ENCODE peak calls at places on chromosomes 2 and 18, in five cellular contexts. Z, R, A, S and K are unnamed samples.

GRCh38 chr2:128630974-128631697 is 312.5 kb upstream of the HS6ST1 start:
- DNase-seq in Z (no peak), R (no peak), A (no peak), S (no peak), K (no peak)

GRCh38 chr2:200148366-200148765 is 158.1 kb upstream of the SPATS2L start:
- DNase-seq in Z (no peak), R (no peak), A (no peak), S (no peak), K (no peak)

GRCh38 chr18:60120231-60120630 is 220.4 kb downstream of the PMAIP1 start:
- DNase-seq in Z (no peak), R (no peak), A (no peak), S (no peak), K (no peak)

GRCh38 chr2:118672571-118673158 is 174.8 kb downstream of the EN1 start:
- DNase-seq in Z (no peak), R (no peak), A (no peak), S (peak; percentile 13), K (peak; percentile 21)

GRCh38 chr2:86147793-86148192 is 41.8 kb downstream of the PTCD3 start:
- DNase-seq in Z (no peak), R (no peak), A (no peak), S (no peak), K (peak; percentile 9)

GRCh38 chr2:48433682-48434081 is 96.3 kb upstream of the STON1 start:
- DNase-seq in Z (no peak), R (no peak), A (no peak), S (peak; percentile 23), K (peak; percentile 41)

GRCh38 chr18:47779381-47779780 is 151.1 kb downstream of the SMAD2 start:
- DNase-seq in Z (peak; percentile 19), R (no peak), A (no peak), S (no peak), K (no peak)

GRCh38 chr2:124024491-124025348 is at the start of gene CNTNAP5:
- DNase-seq in Z (peak; percentile 15), R (no peak), A (no peak), S (peak; percentile 57), K (peak; percentile 17)

GRCh38 chr2:86194751-86195054 is 559 bp downstream of the IMMT start:
- DNase-seq in Z (no peak), R (peak; percentile 90), A (peak; percentile 96), S (no peak), K (no peak)

GRCh38 chr2:68237976-68238580 is 14.3 kb downstream of the PPP3R1 start:
- DNase-seq in Z (no peak), R (no peak), A (peak; percentile 29), S (peak; percentile 25), K (no peak)

GRCh38 chr2:2846379-2847130 is 515.5 kb upstream of the MYT1L start:
- DNase-seq in Z (peak; percentile 5), R (peak; percentile 45), A (no peak), S (no peak), K (no peak)

GRCh38 chr2:47521666-47522285 is 118.8 kb downstream of the MSH2 start:
- DNase-seq in Z (no peak), R (no peak), A (no peak), S (no peak), K (no peak)

GRCh38 chr2:204842731-204843490 is 297.6 kb downstream of the PARD3B start:
- DNase-seq in Z (peak; percentile 55), R (no peak), A (peak; percentile 92), S (peak; percentile 97), K (peak; percentile 92)

GRCh38 chr2:220469201-220469600 is 841.8 kb downstream of the SLC4A3 start:
- DNase-seq in Z (no peak), R (no peak), A (no peak), S (peak; percentile 52), K (peak; percentile 72)

GRCh38 chr2:235493775-235494715 is at the start of gene AGAP1:
- DNase-seq in Z (peak; percentile 76), R (peak; percentile 46), A (peak; percentile 83), S (peak; percentile 92), K (peak; percentile 83)

GRCh38 chr2:217816396-217816869 is 186.4 kb downstream of the TNS1 start:
- DNase-seq in Z (no peak), R (no peak), A (peak; percentile 96), S (no peak), K (peak; percentile 42)

GRCh38 chr18:75261430-75262223 is 51.0 kb downstream of the TSHZ1 start:
- DNase-seq in Z (no peak), R (no peak), A (no peak), S (no peak), K (no peak)

GRCh38 chr18:48589797-48590519 is 51.1 kb downstream of the CTIF start:
- DNase-seq in Z (no peak), R (no peak), A (no peak), S (peak; percentile 27), K (no peak)

GRCh38 chr2:229160984-229161383 is 110.1 kb downstream of the PID1 start:
- DNase-seq in Z (no peak), R (no peak), A (no peak), S (no peak), K (no peak)

GRCh38 chr2:89775885-89776284 is 1084.4 kb downstream of the RPIA start:
- DNase-seq in Z (no peak), R (no peak), A (no peak), S (no peak), K (no peak)

GRCh38 chr2:714005-714741 is 37.0 kb upstream of the TMEM18 start:
- DNase-seq in Z (peak; percentile 25), R (peak; percentile 46), A (peak; percentile 8), S (peak; percentile 66), K (peak; percentile 52)

GRCh38 chr2:110820128-110820527 is 87.8 kb downstream of the ACOXL start:
- DNase-seq in Z (no peak), R (no peak), A (no peak), S (no peak), K (no peak)

GRCh38 chr2:25159947-25160346 is 8.4 kb downstream of the POMC start:
- DNase-seq in Z (no peak), R (no peak), A (no peak), S (peak; percentile 16), K (no peak)

GRCh38 chr2:135694711-135695110 is 46.9 kb upstream of the UBXN4 start:
- DNase-seq in Z (peak; percentile 1), R (no peak), A (peak; percentile 69), S (peak; percentile 19), K (peak; percentile 25)

GRCh38 chr2:120741514-120742448 is 6.1 kb downstream of the GLI2 start:
- DNase-seq in Z (no peak), R (no peak), A (no peak), S (peak; percentile 65), K (no peak)

DNA sequence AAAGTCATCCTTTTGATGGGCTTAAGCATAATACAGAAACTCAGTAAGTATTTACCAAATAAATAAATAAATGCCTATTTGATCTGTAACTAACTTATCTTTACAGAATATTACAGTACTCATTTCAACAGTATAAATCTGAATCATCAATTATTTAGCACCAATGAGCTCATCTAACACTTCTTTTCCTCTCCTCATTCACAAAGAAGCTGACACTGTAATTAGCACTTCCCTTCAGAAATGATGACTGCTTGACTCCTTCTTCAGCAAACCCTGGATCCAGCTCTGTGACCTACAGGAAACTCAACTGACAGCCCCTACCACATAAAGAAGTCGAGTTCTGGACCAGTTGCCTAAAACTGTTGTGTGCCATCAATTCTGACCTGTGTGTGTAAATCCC is 68.9 kb downstream of the STK39 start:
- DNase-seq in Z (no peak), R (no peak), A (no peak), S (no peak), K (no peak)
- TF ChIP-seq EZH2 in Z (no peak), R (no peak), A (no peak), S (no peak), K (no peak)

GRCh38 chr2:104872866-104873688 is 19.2 kb downstream of the POU3F3 start:
- DNase-seq in Z (peak; percentile 46), R (peak; percentile 10), A (peak; percentile 49), S (peak; percentile 84), K (peak; percentile 76)
- TF ChIP-seq EZH2 in Z (no peak), R (no peak), A (peak; percentile 90), S (no peak), K (no peak)

GRCh38 chr2:165793161-165793778 is 777 bp downstream of the GALNT3 start:
- DNase-seq in Z (peak; percentile 85), R (peak; percentile 13), A (no peak), S (peak; percentile 27), K (no peak)

GRCh38 chr2:165795011-165795410 is 964 bp upstream of the GALNT3 start:
- DNase-seq in Z (peak; percentile 55), R (no peak), A (no peak), S (peak; percentile 22), K (peak; percentile 32)

GRCh38 chr2:165791811-165792454 is 2.1 kb downstream of the GALNT3 start:
- DNase-seq in Z (peak; percentile 65), R (no peak), A (no peak), S (peak; percentile 56), K (no peak)

GRCh38 chr2:165794520-165794882 is 454 bp upstream of the GALNT3 start:
- DNase-seq in Z (peak; percentile 87), R (peak; percentile 6), A (no peak), S (peak; percentile 74), K (peak; percentile 36)

DNA sequence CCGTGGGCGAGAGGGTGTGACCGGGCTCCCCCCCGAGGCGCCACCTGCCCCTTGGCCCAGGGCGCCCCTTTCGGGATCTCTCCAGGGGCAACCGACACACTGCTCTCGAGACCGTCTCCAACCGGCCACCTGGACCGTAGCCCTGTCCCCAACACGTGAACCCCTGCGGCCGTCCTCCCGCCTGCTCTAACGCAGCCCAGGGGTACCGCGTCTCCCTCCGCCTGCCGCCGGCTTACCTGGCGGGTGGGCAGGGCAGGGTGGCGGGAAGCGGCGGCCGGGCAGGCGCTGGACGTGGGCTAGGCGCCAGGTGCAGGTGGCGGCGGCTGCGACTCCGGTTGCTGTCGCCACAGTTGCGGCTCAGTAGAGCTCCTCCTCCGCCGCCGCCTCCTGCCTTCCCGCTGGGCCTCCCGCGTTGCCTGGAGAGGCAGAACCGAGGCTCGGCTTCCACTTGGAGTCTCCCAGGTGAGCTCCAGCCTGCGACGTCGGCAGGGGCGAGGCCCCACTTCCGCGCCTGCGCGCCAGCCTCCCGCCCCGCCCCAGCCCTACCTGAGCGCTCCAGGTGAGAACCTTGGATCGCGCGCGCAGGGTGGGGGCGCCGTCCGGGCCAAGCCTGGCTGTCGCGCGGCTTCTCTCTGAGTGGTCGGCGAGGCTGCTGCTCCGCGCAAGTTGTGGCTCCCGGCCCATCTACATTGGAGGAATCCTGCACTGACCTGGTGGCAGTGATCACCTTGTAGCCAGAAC is at the start of gene GALNT3:
- DNase-seq in Z (peak; percentile 93), R (peak; percentile 64), A (no peak), S (peak; percentile 40), K (no peak)
- TF ChIP-seq EZH2 in Z (no peak), R (no peak), A (peak; percentile 86), S (no peak), K (no peak)

DNA sequence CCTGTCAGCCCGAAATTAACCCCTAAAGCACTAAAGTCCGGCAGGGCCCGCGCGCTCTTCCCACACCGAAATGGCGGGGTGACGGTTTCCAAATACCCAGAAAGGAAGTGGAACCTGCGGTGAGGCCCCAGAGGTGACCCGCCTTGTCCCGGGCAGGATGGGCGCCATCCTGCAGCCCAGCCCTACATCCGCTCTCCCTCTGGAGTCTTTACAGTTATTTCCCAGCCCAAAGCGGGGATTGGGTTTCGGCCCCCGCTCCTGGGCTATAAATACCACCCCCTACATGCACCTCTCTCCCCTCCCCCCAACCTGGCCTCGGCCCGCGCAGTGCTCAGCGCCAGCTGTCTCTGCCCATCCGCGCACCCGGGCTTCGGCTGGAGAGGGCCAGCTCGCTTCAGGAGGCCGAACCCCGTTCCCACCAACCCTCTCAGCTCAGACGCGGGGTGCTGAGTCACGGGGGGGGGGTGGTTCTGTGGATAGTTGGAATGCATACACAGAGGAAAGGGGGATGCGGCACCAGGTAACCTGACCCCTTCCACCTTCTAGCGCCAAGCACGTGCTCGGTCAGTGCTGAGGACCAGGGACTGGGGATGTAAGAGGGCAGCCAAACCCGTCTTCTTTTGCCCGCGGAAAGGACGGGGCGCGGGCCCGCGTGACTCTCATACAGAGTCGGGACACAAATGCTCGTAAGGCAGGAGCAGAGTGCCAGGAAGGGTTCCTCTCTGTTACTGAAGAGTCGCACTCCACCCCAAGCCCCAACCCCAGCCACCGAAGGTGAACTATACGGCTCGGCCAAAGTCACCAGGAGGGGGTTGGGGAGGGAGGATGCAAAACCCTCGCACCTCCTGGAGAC is at the start of gene TUBA4B:
- DNase-seq in Z (peak; percentile 75), R (no peak), A (peak; percentile 18), S (peak; percentile 70), K (no peak)
- TF ChIP-seq EZH2 in Z (no peak), R (no peak), A (no peak), S (no peak), K (no peak)